ENCODE peak calls at places on chromosomes 1 and 21, in seven cellular contexts. One of them, this sample, is unnamed.

GRCh38 chr21:42319851-42320602 is 4.8 kb upstream of the TFF3 start:
- DNase-seq in LNCaP clone FGC: no peak
- DNase-seq in lower leg skin: peak
- DNase-seq in uterus: no peak
- DNase-seq in fibroblast of lung: no peak
- DNase-seq in mammary epithelial cell: no peak
- DNase-seq in fibroblast of the aortic adventitia: no peak
- DNase-seq in this sample: no peak

GRCh38 chr1:38803647-38804046 is 55.9 kb downstream of the RRAGC start:
- DNase-seq in fibroblast of the aortic adventitia: peak
- DNase-seq in lower leg skin: no peak
- DNase-seq in LNCaP clone FGC: no peak
- DNase-seq in uterus: no peak
- DNase-seq in fibroblast of lung: peak
- DNase-seq in mammary epithelial cell: no peak
- DNase-seq in this sample: peak

GRCh38 chr1:51973587-51974474 is 16.7 kb downstream of the RAB3B start:
- DNase-seq in fibroblast of the aortic adventitia: no peak
- DNase-seq in uterus: no peak
- DNase-seq in lower leg skin: no peak
- DNase-seq in mammary epithelial cell: no peak
- DNase-seq in fibroblast of lung: peak
- DNase-seq in LNCaP clone FGC: no peak
- DNase-seq in this sample: no peak

GRCh38 chr21:42381347-42381984 is 14.4 kb downstream of the TMPRSS3 start:
- DNase-seq in fibroblast of the aortic adventitia: peak
- DNase-seq in LNCaP clone FGC: peak
- DNase-seq in mammary epithelial cell: peak
- DNase-seq in uterus: no peak
- DNase-seq in fibroblast of lung: peak
- DNase-seq in lower leg skin: no peak
- DNase-seq in this sample: peak

GRCh38 chr1:25027876-25028586 is 98.0 kb upstream of the RUNX3 start:
- DNase-seq in lower leg skin: no peak
- DNase-seq in fibroblast of the aortic adventitia: no peak
- DNase-seq in fibroblast of lung: no peak
- DNase-seq in uterus: no peak
- DNase-seq in LNCaP clone FGC: no peak
- DNase-seq in mammary epithelial cell: no peak
- DNase-seq in this sample: no peak

GRCh38 chr1:67399594-67399993 is 30.6 kb downstream of the SERBP1 start:
- DNase-seq in lower leg skin: no peak
- DNase-seq in fibroblast of lung: no peak
- DNase-seq in LNCaP clone FGC: no peak
- DNase-seq in uterus: no peak
- DNase-seq in fibroblast of the aortic adventitia: no peak
- DNase-seq in mammary epithelial cell: no peak
- DNase-seq in this sample: no peak

GRCh38 chr1:71080178-71080781 is 555 bp downstream of the ZRANB2 start:
- DNase-seq in fibroblast of lung: peak
- DNase-seq in fibroblast of the aortic adventitia: peak
- DNase-seq in uterus: no peak
- DNase-seq in lower leg skin: no peak
- DNase-seq in LNCaP clone FGC: no peak
- DNase-seq in mammary epithelial cell: peak
- DNase-seq in this sample: peak

GRCh38 chr1:212743901-212744475 is 44.3 kb upstream of the BATF3 start:
- DNase-seq in mammary epithelial cell: no peak
- DNase-seq in LNCaP clone FGC: no peak
- DNase-seq in uterus: no peak
- DNase-seq in fibroblast of the aortic adventitia: no peak
- DNase-seq in lower leg skin: no peak
- DNase-seq in fibroblast of lung: no peak
- DNase-seq in this sample: no peak

GRCh38 chr1:200866521-200866920 is 6.3 kb upstream of the GPR25 start:
- DNase-seq in uterus: no peak
- DNase-seq in fibroblast of lung: peak
- DNase-seq in lower leg skin: no peak
- DNase-seq in mammary epithelial cell: no peak
- DNase-seq in LNCaP clone FGC: no peak
- DNase-seq in fibroblast of the aortic adventitia: no peak
- DNase-seq in this sample: no peak

GRCh38 chr1:52002038-52002917 is 11.8 kb upstream of the RAB3B start:
- DNase-seq in mammary epithelial cell: peak
- DNase-seq in LNCaP clone FGC: peak
- DNase-seq in fibroblast of the aortic adventitia: peak
- DNase-seq in uterus: no peak
- DNase-seq in lower leg skin: no peak
- DNase-seq in fibroblast of lung: peak
- DNase-seq in this sample: peak

GRCh38 chr1:58779837-58780585 is 3.8 kb downstream of the JUN start:
- DNase-seq in uterus: peak
- DNase-seq in fibroblast of the aortic adventitia: peak
- DNase-seq in LNCaP clone FGC: peak
- DNase-seq in mammary epithelial cell: peak
- DNase-seq in fibroblast of lung: peak
- DNase-seq in lower leg skin: no peak
- DNase-seq in this sample: peak

GRCh38 chr1:193348126-193349045 is 162.0 kb upstream of the B3GALT2 start:
- DNase-seq in LNCaP clone FGC: no peak
- DNase-seq in lower leg skin: no peak
- DNase-seq in uterus: no peak
- DNase-seq in mammary epithelial cell: no peak
- DNase-seq in fibroblast of lung: peak
- DNase-seq in fibroblast of the aortic adventitia: no peak
- DNase-seq in this sample: peak

GRCh38 chr1:81312272-81312754 is 488.4 kb upstream of the ADGRL2 start:
- DNase-seq in mammary epithelial cell: no peak
- DNase-seq in fibroblast of lung: no peak
- DNase-seq in uterus: no peak
- DNase-seq in LNCaP clone FGC: no peak
- DNase-seq in lower leg skin: no peak
- DNase-seq in fibroblast of the aortic adventitia: no peak
- DNase-seq in this sample: no peak

GRCh38 chr21:19683492-19683891 is 1279.9 kb upstream of the TMPRSS15 start:
- DNase-seq in mammary epithelial cell: no peak
- DNase-seq in LNCaP clone FGC: no peak
- DNase-seq in fibroblast of the aortic adventitia: no peak
- DNase-seq in uterus: no peak
- DNase-seq in lower leg skin: no peak
- DNase-seq in fibroblast of lung: no peak
- DNase-seq in this sample: no peak

GRCh38 chr1:217062566-217062965 is 339.3 kb upstream of the ESRRG start:
- DNase-seq in LNCaP clone FGC: no peak
- DNase-seq in uterus: no peak
- DNase-seq in fibroblast of the aortic adventitia: no peak
- DNase-seq in lower leg skin: no peak
- DNase-seq in fibroblast of lung: no peak
- DNase-seq in mammary epithelial cell: no peak
- DNase-seq in this sample: no peak

GRCh38 chr1:241950390-241950789 is 7.2 kb upstream of the BECN2 start:
- DNase-seq in LNCaP clone FGC: no peak
- DNase-seq in fibroblast of lung: peak
- DNase-seq in lower leg skin: no peak
- DNase-seq in fibroblast of the aortic adventitia: peak
- DNase-seq in mammary epithelial cell: peak
- DNase-seq in uterus: no peak
- DNase-seq in this sample: no peak

DNA sequence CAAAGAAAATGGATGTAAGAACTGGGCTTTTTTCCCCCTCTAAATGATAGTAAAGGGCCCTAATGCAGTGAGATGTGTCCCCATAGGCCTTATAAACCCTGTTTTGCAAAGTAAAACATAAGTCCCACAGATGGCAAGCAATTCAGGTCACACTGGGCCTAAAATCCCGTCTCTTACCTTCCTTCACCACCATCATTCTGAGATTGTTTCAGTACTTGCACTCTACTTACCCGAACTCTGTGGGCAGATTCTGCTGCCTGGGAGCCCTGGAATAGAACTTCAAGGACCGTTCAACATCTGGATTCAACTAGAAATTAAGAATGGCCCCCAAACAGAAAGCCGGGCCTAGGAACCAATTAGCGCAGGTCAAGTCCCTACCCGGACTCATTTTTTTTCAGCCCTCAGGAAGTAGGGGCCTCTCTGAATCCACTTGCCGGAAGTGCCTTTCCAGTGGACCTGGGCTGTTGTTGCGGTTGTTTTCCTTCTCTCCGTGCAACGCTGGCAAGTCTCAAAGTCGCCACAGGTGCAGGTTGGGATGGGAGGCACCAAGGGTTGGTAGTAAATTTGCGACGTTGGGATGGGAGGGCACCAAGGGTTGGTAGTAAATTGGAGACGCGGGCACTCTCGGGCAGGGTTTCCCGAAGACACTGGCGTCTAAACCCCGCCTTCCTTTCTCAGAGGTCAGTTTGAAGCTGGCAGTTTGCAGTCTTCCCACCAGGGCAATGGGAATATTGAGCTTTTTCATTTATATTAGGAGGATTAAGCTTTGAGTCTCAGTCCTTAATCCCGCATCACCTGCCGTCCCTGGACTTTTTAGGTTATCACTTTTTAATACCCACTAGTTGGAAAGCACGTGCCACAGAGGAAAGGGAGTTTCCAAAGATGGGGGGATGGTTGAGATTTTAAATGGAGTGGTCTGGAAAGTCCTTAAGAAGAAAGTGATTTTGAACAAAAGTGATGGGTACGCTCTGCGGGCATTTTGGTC is at the start of gene TMEM69:
- DNase-seq in uterus: peak
- DNase-seq in LNCaP clone FGC: peak
- DNase-seq in fibroblast of lung: peak
- DNase-seq in lower leg skin: peak
- DNase-seq in fibroblast of the aortic adventitia: peak
- DNase-seq in mammary epithelial cell: peak
- DNase-seq in this sample: peak
- TF ChIP-seq CTCF in uterus: no peak
- TF ChIP-seq CTCF in LNCaP clone FGC: no peak
- TF ChIP-seq CTCF in fibroblast of lung: peak
- TF ChIP-seq CTCF in lower leg skin: peak
- TF ChIP-seq CTCF in fibroblast of the aortic adventitia: peak
- TF ChIP-seq CTCF in mammary epithelial cell: peak
- TF ChIP-seq CTCF in this sample: peak

DNA sequence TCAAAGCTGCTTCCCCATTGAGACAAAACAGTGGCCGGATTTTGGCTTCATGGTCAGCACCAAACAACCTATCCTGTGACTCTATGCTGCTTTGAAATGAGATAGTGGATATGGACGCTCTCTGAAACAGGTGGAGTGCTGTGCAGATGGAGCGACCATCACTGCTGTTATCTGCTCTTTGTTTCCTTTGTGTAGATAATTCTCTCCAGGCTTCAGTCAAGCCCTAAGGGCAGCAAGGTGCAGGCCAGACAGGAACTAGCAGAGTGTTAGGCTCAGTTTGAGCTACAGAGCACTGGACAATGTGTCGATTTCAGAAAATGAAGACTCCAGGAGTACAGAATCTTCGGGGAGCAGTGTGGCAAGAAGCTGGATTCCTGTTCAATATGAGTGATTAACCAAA is 4.8 kb upstream of the IRF6 start:
- DNase-seq in uterus: no peak
- DNase-seq in lower leg skin: no peak
- DNase-seq in fibroblast of lung: no peak
- DNase-seq in LNCaP clone FGC: no peak
- DNase-seq in mammary epithelial cell: no peak
- DNase-seq in fibroblast of the aortic adventitia: no peak
- DNase-seq in this sample: no peak
- H3K4me3 ChIP-seq in uterus: no peak
- H3K4me3 ChIP-seq in lower leg skin: no peak
- H3K4me3 ChIP-seq in fibroblast of lung: no peak
- H3K4me3 ChIP-seq in LNCaP clone FGC: no peak
- H3K4me3 ChIP-seq in mammary epithelial cell: no peak
- H3K4me3 ChIP-seq in fibroblast of the aortic adventitia: no peak
- H3K4me3 ChIP-seq in this sample: no peak

GRCh38 chr1:2229032-2229920 is 1.2 kb downstream of the SKI start:
- DNase-seq in uterus: peak
- DNase-seq in mammary epithelial cell: peak
- DNase-seq in lower leg skin: peak
- DNase-seq in fibroblast of lung: peak
- DNase-seq in LNCaP clone FGC: no peak
- DNase-seq in fibroblast of the aortic adventitia: peak
- DNase-seq in this sample: peak

GRCh38 chr1:2226525-2227340 is 1.4 kb upstream of the SKI start:
- DNase-seq in uterus: peak
- DNase-seq in fibroblast of lung: no peak
- DNase-seq in fibroblast of the aortic adventitia: no peak
- DNase-seq in LNCaP clone FGC: no peak
- DNase-seq in mammary epithelial cell: no peak
- DNase-seq in lower leg skin: peak
- DNase-seq in this sample: no peak

GRCh38 chr1:2228157-2228594 is at the start of gene SKI:
- DNase-seq in uterus: no peak
- DNase-seq in fibroblast of lung: no peak
- DNase-seq in fibroblast of the aortic adventitia: no peak
- DNase-seq in LNCaP clone FGC: no peak
- DNase-seq in mammary epithelial cell: no peak
- DNase-seq in lower leg skin: no peak
- DNase-seq in this sample: no peak

GRCh38 chr1:2228684-2229031 is 539 bp downstream of the SKI start:
- DNase-seq in mammary epithelial cell: no peak
- DNase-seq in lower leg skin: no peak
- DNase-seq in fibroblast of lung: peak
- DNase-seq in uterus: no peak
- DNase-seq in fibroblast of the aortic adventitia: no peak
- DNase-seq in LNCaP clone FGC: no peak
- DNase-seq in this sample: peak

DNA sequence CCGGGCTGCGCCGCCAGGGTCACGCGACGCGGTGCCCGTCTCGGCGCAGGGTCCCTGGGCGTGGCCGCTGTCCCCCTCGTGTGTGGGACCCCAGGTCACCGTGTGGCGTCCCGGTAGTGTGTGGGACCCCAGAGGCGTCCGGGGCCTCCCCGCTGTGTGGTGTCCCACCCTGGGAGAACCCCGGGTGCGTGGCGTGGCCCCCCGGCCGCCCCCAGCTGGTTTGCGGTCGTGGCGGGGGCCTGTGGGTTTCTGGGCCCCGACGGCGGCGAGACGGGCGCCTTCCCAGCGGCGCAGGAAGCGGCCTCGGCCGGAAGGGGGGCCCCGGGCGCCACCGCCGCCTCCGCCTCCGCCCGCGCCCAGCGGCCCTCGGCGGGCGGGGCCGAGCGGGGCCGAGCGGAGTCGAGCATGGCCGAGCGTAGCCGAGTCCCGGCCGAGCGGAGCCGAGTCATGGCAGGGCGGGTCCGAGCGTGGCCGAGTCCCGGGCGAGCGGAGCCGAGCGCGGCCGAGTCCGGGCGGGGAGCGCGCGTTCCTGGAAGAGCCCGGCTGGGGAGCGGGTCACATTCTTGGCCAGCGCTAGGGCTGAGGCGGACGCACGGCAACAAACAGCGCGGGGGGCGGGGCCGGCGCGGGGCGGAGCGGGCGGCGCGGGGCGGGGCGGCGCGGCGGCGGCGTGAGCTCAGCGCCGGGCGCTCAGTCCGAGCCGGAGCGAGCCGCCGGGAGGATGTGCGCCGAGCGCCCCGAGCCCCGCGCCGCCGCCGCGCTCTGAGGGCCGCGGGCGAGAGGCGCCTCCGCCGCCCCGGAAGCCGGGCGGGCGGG is 570 bp upstream of the SKI start:
- DNase-seq in lower leg skin: peak
- DNase-seq in mammary epithelial cell: peak
- DNase-seq in uterus: peak
- DNase-seq in LNCaP clone FGC: peak
- DNase-seq in fibroblast of the aortic adventitia: peak
- DNase-seq in fibroblast of lung: peak
- DNase-seq in this sample: peak
- TF ChIP-seq CTCF in lower leg skin: no peak
- TF ChIP-seq CTCF in mammary epithelial cell: no peak
- TF ChIP-seq CTCF in uterus: no peak
- TF ChIP-seq CTCF in LNCaP clone FGC: no peak
- TF ChIP-seq CTCF in fibroblast of the aortic adventitia: no peak
- TF ChIP-seq CTCF in fibroblast of lung: no peak
- TF ChIP-seq CTCF in this sample: no peak

GRCh38 chr1:28926629-28927441 is 12.5 kb downstream of the EPB41 start:
- DNase-seq in lower leg skin: no peak
- DNase-seq in fibroblast of lung: no peak
- DNase-seq in fibroblast of the aortic adventitia: peak
- DNase-seq in uterus: no peak
- DNase-seq in LNCaP clone FGC: no peak
- DNase-seq in mammary epithelial cell: no peak
- DNase-seq in this sample: peak
- H3K4me3 ChIP-seq in lower leg skin: no peak
- H3K4me3 ChIP-seq in fibroblast of lung: no peak
- H3K4me3 ChIP-seq in fibroblast of the aortic adventitia: no peak
- H3K4me3 ChIP-seq in uterus: peak
- H3K4me3 ChIP-seq in LNCaP clone FGC: peak
- H3K4me3 ChIP-seq in mammary epithelial cell: no peak
- H3K4me3 ChIP-seq in this sample: no peak